ENCODE peak calls at places on chromosomes 4 and X, in nine cellular contexts. B is progenitor cell of endocrine pancreas, T is KBM-7, D is NCI-H187 treated with DMSO at 0.1 percent for 48 hours, U is NCI-H2029 treated with DMSO at 0.1 percent for 48 hours, I is NCI-H2107, H is GM19239, R is tibial artery, W is retina. Q is an unnamed sample.

GRCh38 chrX:101191217-101191750 is 28.3 kb upstream of the DRP2 start:
- DNase-seq in B (peak; percentile 32), W (peak; percentile 64), R (peak; percentile 63), U (no peak), H (no peak), D (no peak), T (no peak), I (no peak), Q (peak; percentile 23)

GRCh38 chr4:174217273-174218126 is 66.0 kb downstream of the FBXO8 start:
- DNase-seq in D (no peak), I (no peak), R (no peak), W (peak; percentile 75), T (peak; percentile 46), U (no peak), H (no peak), B (no peak), Q (peak; percentile 39)

GRCh38 chr4:38957239-38957815 is 74.9 kb downstream of the TMEM156 start:
- DNase-seq in W (no peak), U (no peak), H (no peak), R (no peak), D (no peak), I (no peak), T (no peak), B (no peak), Q (no peak)

GRCh38 chr4:1478766-1479355 is 72.6 kb upstream of the NKX1-1 start:
- DNase-seq in T (no peak), R (peak; percentile 45), D (no peak), B (no peak), W (no peak), U (no peak), I (no peak), H (no peak), Q (no peak)

GRCh38 chrX:150310881-150311280 is 52.2 kb upstream of the MAMLD1 start:
- DNase-seq in I (no peak), R (no peak), U (no peak), T (no peak), H (no peak), W (no peak), D (no peak), B (no peak), Q (no peak)

GRCh38 chr4:112973897-112974296 is 75.6 kb upstream of the ANK2 start:
- DNase-seq in I (no peak), B (no peak), D (no peak), T (no peak), R (no peak), U (no peak), H (no peak), W (no peak), Q (no peak)

GRCh38 chrX:65587616-65588526 is 53.3 kb upstream of the LAS1L start:
- DNase-seq in I (no peak), D (no peak), W (no peak), R (peak; percentile 89), U (peak; percentile 17), T (peak; percentile 95), B (no peak), H (no peak), Q (peak; percentile 88)

GRCh38 chr4:168852933-168853713 is 156.9 kb downstream of the CBR4 start:
- DNase-seq in U (no peak), R (no peak), I (no peak), B (no peak), D (no peak), T (no peak), H (peak; percentile 32), W (no peak), Q (no peak)

GRCh38 chr4:1459081-1459480 is 52.8 kb upstream of the NKX1-1 start:
- DNase-seq in D (no peak), U (no peak), H (no peak), I (no peak), W (no peak), R (peak; percentile 48), B (no peak), T (no peak), Q (no peak)

GRCh38 chrX:29940750-29941149 is 274.6 kb upstream of the MAGEB2 start:
- DNase-seq in D (no peak), W (no peak), H (no peak), R (no peak), T (no peak), B (no peak), U (no peak), I (no peak), Q (no peak)

GRCh38 chr4:1080961-1081688 is 32.2 kb downstream of the RNF212 start:
- DNase-seq in R (no peak), B (no peak), H (no peak), I (no peak), U (no peak), T (no peak), D (no peak), W (no peak), Q (no peak)

GRCh38 chrX:8273451-8273894 is 102.4 kb upstream of the VCX2 start:
- DNase-seq in W (no peak), B (no peak), T (no peak), D (no peak), I (no peak), H (no peak), U (no peak), R (no peak), Q (no peak)

GRCh38 chr4:7929530-7929951 is 10.1 kb downstream of the AFAP1 start:
- DNase-seq in B (no peak), W (no peak), U (peak; percentile 8), H (no peak), T (no peak), D (no peak), I (no peak), R (no peak), Q (no peak)

GRCh38 chr4:22348410-22348809 is 167.5 kb downstream of the ADGRA3 start:
- DNase-seq in B (no peak), I (no peak), T (no peak), D (no peak), R (no peak), W (no peak), H (no peak), U (no peak), Q (no peak)

GRCh38 chrX:112799425-112799824 is 41.2 kb downstream of the AMOT start:
- DNase-seq in I (no peak), U (no peak), T (no peak), W (no peak), R (no peak), B (no peak), H (no peak), D (no peak), Q (no peak)

GRCh38 chrX:629230-630006 is 1.2 kb upstream of the SHOX start:
- DNase-seq in B (no peak), D (no peak), I (no peak), R (no peak), H (no peak), T (no peak), W (peak; percentile 53), U (no peak), Q (no peak)